ENCODE peak calls at places on chromosomes 4 and X, in seven cellular contexts. J is mucosa of descending colon, E is BJ, D is kidney epithelial cell, U is GM23248, H is NT2/D1, L is body of pancreas. O is an unnamed sample.

GRCh38 chr4:79074040-79074439 is 134.8 kb upstream of the PAQR3 start:
- DNase-seq in H (no peak), U (no peak), L (no peak), J (no peak), E (no peak), D (no peak), O (no peak)

GRCh38 chr4:184250795-184251679 is 33.4 kb upstream of the ENPP6 start:
- DNase-seq in E (no peak), U (peak; percentile 81), H (peak; percentile 39), J (no peak), L (no peak), D (no peak), O (peak; percentile 64)

GRCh38 chr4:152956650-152957436 is 20.7 kb downstream of the FHDC1 start:
- DNase-seq in D (no peak), E (no peak), U (no peak), J (peak; percentile 66), L (no peak), H (no peak), O (no peak)

GRCh38 chr4:183503497-183504063 is 1.3 kb upstream of the ING2 start:
- DNase-seq in U (no peak), J (no peak), D (no peak), L (no peak), H (no peak), E (no peak), O (peak; percentile 35)

GRCh38 chr4:38366997-38367396 is 297.0 kb upstream of the KLF3 start:
- DNase-seq in U (no peak), L (no peak), J (no peak), D (no peak), H (no peak), E (no peak), O (no peak)

GRCh38 chrX:23766650-23767551 is 16.1 kb upstream of the SAT1 start:
- DNase-seq in L (no peak), D (no peak), U (no peak), E (no peak), J (no peak), H (no peak), O (no peak)

GRCh38 chr4:338759-339097 is 1.1 kb downstream of the ZNF141 start:
- DNase-seq in H (no peak), E (no peak), D (no peak), L (peak; percentile 11), J (peak; percentile 32), U (no peak), O (no peak)

GRCh38 chr4:39255266-39255665 is 72.9 kb downstream of the WDR19 start:
- DNase-seq in U (peak; percentile 48), L (no peak), D (peak; percentile 38), J (no peak), H (no peak), E (no peak), O (peak; percentile 68)

GRCh38 chr4:71518283-71518989 is 179.6 kb downstream of the SLC4A4 start:
- DNase-seq in U (no peak), J (no peak), D (no peak), L (no peak), E (no peak), H (no peak), O (no peak)

GRCh38 chrX:107541244-107541643 is 87.1 kb upstream of the PRPS1 start:
- DNase-seq in U (peak; percentile 6), J (no peak), D (no peak), L (no peak), H (no peak), E (no peak), O (no peak)

GRCh38 chrX:37075892-37076595 is 67.9 kb downstream of the FAM47C start:
- DNase-seq in H (no peak), U (no peak), D (no peak), J (no peak), E (no peak), L (no peak), O (no peak)

GRCh38 chr4:89134775-89135319 is 23.5 kb downstream of the TIGD2 start:
- DNase-seq in E (peak; percentile 87), D (peak; percentile 44), L (no peak), J (no peak), H (no peak), U (peak; percentile 90), O (no peak)

GRCh38 chr4:120636120-120636630 is 286.4 kb downstream of the PRDM5 start:
- DNase-seq in D (no peak), E (no peak), H (no peak), U (peak; percentile 6), L (no peak), J (no peak), O (no peak)

GRCh38 chr4:150280081-150280950 is 202.1 kb downstream of the DCLK2 start:
- DNase-seq in L (no peak), E (peak; percentile 47), U (peak; percentile 92), J (no peak), D (peak; percentile 97), H (no peak), O (peak; percentile 28)

GRCh38 chr4:20773144-20773997 is 73.1 kb downstream of the PACRGL start:
- DNase-seq in J (peak; percentile 29), E (peak; percentile 1), H (peak; percentile 77), L (peak; percentile 37), U (peak; percentile 82), D (peak; percentile 10), O (peak; percentile 72)

GRCh38 chr4:37653601-37654000 is 32.6 kb downstream of the RELL1 start:
- DNase-seq in U (peak; percentile 21), H (no peak), J (no peak), E (no peak), D (no peak), L (no peak), O (peak; percentile 72)

GRCh38 chr4:72779256-72779655 is 210.2 kb upstream of the ADAMTS3 start:
- DNase-seq in E (peak; percentile 31), J (no peak), D (no peak), H (no peak), L (no peak), U (peak; percentile 15), O (peak; percentile 40)

GRCh38 chr4:160299608-160300007 is 1196.7 kb downstream of the RAPGEF2 start:
- DNase-seq in H (no peak), E (no peak), D (no peak), U (no peak), J (no peak), L (no peak), O (peak; percentile 15)

GRCh38 chrX:85980286-85980685 is 67.1 kb downstream of the CHM start:
- DNase-seq in H (no peak), L (no peak), J (no peak), D (no peak), U (no peak), E (no peak), O (no peak)

GRCh38 chr4:15562623-15563022 is 92.5 kb downstream of the FBXL5 start:
- DNase-seq in J (no peak), U (no peak), D (no peak), H (no peak), E (no peak), L (no peak), O (no peak)

GRCh38 chrX:150767045-150767395 is 73.8 kb downstream of the MTMR1 start:
- DNase-seq in L (no peak), D (no peak), U (peak; percentile 31), H (no peak), E (no peak), J (no peak), O (no peak)

GRCh38 chrX:49053223-49054072 is 5.4 kb upstream of the CCDC120 start:
- DNase-seq in J (peak; percentile 69), U (peak; percentile 63), H (peak; percentile 70), E (no peak), L (peak; percentile 73), D (no peak), O (peak; percentile 58)

GRCh38 chr4:160091631-160092030 is 988.8 kb downstream of the RAPGEF2 start:
- DNase-seq in J (no peak), D (no peak), L (no peak), H (no peak), U (no peak), E (no peak), O (no peak)

DNA sequence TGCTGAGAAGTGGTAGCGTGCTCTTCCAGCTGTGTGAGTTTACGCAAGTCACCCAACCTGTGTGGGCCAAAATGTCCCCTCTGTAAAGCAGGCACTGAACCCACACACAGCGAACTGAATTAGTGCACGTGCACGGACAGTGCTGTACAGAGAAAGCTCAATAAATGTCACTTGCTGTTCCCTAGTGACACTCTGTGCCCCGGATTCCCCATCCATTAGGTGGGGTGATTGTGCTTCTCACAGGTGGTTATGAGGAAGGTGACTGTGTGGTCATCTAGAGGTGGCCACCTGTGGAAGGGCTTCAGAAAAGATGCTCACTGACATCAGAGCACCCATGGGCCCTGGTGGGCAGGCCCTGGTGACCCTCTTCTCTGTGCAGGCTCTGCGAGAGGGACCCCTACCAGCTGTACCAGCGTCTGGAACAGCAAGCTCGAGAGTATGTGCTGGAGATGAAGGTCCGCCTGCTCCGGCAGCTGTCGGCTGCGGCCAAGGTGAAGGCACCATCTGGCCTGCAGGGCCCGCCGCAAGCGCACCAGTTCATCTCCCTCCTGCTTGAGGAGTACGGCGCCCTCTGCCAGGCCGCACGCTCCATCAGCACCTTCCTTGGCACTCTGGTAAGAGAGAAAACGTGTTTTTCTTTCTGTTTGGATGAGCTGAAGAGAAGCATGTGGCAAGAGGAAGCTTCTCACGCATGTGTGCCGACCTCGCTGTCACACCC is 94.3 kb downstream of the FAM193A start:
- DNase-seq in H (no peak), E (no peak), D (no peak), L (no peak), U (no peak), J (no peak), O (no peak)
- H3K36me3 ChIP-seq in H (peaks cover 66% of the 10 kb centered on the region), E (peaks cover 27% of the 10 kb centered on the region), D (peaks cover 3% of the 10 kb centered on the region), L (peaks cover 4% of the 10 kb centered on the region), U (peaks cover 26% of the 10 kb centered on the region), J (no peaks in the 10 kb centered on the region), O (peaks cover 7% of the 10 kb centered on the region)

DNA sequence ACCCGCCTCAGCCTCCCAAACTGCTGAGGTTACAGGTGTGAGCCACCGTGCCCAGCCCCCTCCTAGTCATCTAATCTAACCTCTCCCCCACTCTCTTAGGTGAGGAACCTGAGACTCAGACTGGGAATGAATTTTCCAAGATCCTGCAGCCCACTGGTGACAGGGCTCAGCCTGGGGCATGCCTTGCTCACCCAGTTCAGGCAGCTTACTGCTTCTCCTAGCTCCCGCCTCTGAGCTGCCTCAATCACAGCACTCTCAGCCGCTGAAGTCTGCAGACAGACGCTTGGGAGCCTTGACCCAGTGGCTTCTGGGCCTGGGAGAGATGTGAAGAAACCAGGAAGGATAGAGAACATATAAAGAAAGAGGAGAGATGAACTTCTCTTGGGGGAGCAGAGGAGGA is 24.4 kb downstream of the PJA1 start:
- DNase-seq in U (no peak), E (no peak), L (no peak), D (no peak), J (no peak), H (no peak), O (no peak)
- H3K36me3 ChIP-seq in U (no peaks in the 10 kb centered on the region), E (no peaks in the 10 kb centered on the region), L (no peaks in the 10 kb centered on the region), D (no peaks in the 10 kb centered on the region), J (no peaks in the 10 kb centered on the region), H (no peaks in the 10 kb centered on the region), O (no peaks in the 10 kb centered on the region)

DNA sequence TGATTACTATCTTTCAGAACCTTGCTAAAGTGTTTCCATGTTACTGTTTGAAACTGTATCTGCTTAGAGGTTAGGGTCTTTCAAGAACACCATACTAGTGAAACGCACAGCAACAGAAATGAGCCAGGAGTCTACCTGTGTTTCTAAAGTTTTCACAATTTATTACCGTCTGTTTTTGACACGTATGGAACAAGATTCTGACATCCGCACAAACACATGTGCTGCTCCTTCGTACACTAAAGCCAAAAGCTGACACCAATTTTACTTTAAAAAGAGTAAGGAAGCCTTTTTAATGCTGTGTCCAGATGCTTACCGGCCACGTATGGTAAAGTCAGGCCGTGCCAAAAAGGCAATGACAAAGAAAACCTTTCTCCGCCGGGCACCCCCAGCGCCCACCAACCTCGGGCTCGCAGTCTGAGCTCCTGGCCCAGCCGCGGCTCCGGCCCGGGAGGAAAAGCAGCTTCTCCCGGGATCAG is 532 bp downstream of the RPS4X start:
- DNase-seq in J (no peak), L (no peak), E (no peak), U (peak; percentile 35), D (no peak), H (no peak), O (no peak)
- H3K36me3 ChIP-seq in J (no peaks in the 10 kb centered on the region), L (peaks cover 10% of the 10 kb centered on the region), E (peaks cover 9% of the 10 kb centered on the region), U (peaks cover 36% of the 10 kb centered on the region), D (no peaks in the 10 kb centered on the region), H (peaks cover 51% of the 10 kb centered on the region), O (peaks cover 47% of the 10 kb centered on the region)

GRCh38 chr4:147626903-147627302 is 9.7 kb downstream of the TMEM184C start:
- DNase-seq in U (no peak), E (no peak), H (no peak), L (no peak), J (no peak), D (no peak), O (no peak)
- H3K36me3 ChIP-seq in U (peaks cover 50% of the 10 kb centered on the region), E (peaks cover 7% of the 10 kb centered on the region), H (peaks cover 65% of the 10 kb centered on the region), L (peaks cover 2% of the 10 kb centered on the region), J (peaks cover 9% of the 10 kb centered on the region), D (no peaks in the 10 kb centered on the region), O (peaks cover 9% of the 10 kb centered on the region)

O was measured in PC-3.